ENCODE peak calls at places on chromosomes 4 and X, in nine cellular contexts. I, M, D, O, Y, H, K, T and L are unnamed samples.

GRCh38 chr4:89000844-89001360 is 56.1 kb downstream of the FAM13A start:
- DNase-seq in I (no peak), M (peak; percentile 77), D (no peak), O (peak; percentile 30), Y (no peak), H (no peak), K (no peak), T (peak; percentile 51), L (no peak)

GRCh38 chr4:185683896-185684295 is 128.1 kb downstream of the SORBS2 start:
- DNase-seq in I (no peak), M (no peak), D (no peak), O (no peak), Y (no peak), H (no peak), K (no peak), T (no peak), L (no peak)

GRCh38 chr4:53490965-53491622 is 100.2 kb downstream of the LNX1 start:
- DNase-seq in I (peak; percentile 53), M (peak; percentile 97), D (no peak), O (peak; percentile 82), Y (no peak), H (peak; percentile 45), K (no peak), T (peak; percentile 88), L (no peak)

GRCh38 chr4:2462218-2462991 is 6.5 kb upstream of the RNF4 start:
- DNase-seq in I (peak; percentile 85), M (peak; percentile 64), D (peak; percentile 91), O (peak; percentile 39), Y (peak; percentile 31), H (peak; percentile 90), K (peak; percentile 72), T (no peak), L (peak; percentile 54)

GRCh38 chr4:183602444-183603102 is 56.4 kb downstream of the RWDD4 start:
- DNase-seq in I (no peak), M (peak; percentile 49), D (no peak), O (no peak), Y (no peak), H (no peak), K (no peak), T (no peak), L (no peak)

GRCh38 chr4:174154455-174154854 is 129.0 kb downstream of the FBXO8 start:
- DNase-seq in I (no peak), M (peak; percentile 92), D (no peak), O (peak; percentile 35), Y (no peak), H (no peak), K (no peak), T (no peak), L (no peak)

GRCh38 chr4:80918004-80918403 is 112.5 kb upstream of the BMP3 start:
- DNase-seq in I (no peak), M (peak; percentile 37), D (no peak), O (peak; percentile 48), Y (no peak), H (no peak), K (no peak), T (no peak), L (no peak)

GRCh38 chrX:112961981-112962380 is 121.3 kb upstream of the AMOT start:
- DNase-seq in I (peak; percentile 73), M (no peak), D (no peak), O (no peak), Y (no peak), H (no peak), K (no peak), T (no peak), L (no peak)

GRCh38 chrX:150683536-150684146 is 9.6 kb upstream of the MTMR1 start:
- DNase-seq in I (peak; percentile 35), M (peak; percentile 51), D (no peak), O (peak; percentile 40), Y (no peak), H (peak; percentile 54), K (no peak), T (peak; percentile 20), L (no peak)

GRCh38 chr4:152011469-152011868 is 250.7 kb upstream of the GATB start:
- DNase-seq in I (no peak), M (no peak), D (no peak), O (no peak), Y (no peak), H (no peak), K (no peak), T (no peak), L (no peak)

GRCh38 chrX:13162772-13163171 is 118.4 kb upstream of the FAM9C start:
- DNase-seq in I (no peak), M (no peak), D (no peak), O (no peak), Y (no peak), H (no peak), K (no peak), T (no peak), L (no peak)

GRCh38 chr4:52780206-52780605 is 29.0 kb upstream of the ERVMER34-1 start:
- DNase-seq in I (no peak), M (peak; percentile 78), D (no peak), O (peak; percentile 51), Y (no peak), H (no peak), K (no peak), T (peak; percentile 6), L (no peak)

GRCh38 chr4:5746250-5746649 is 35.2 kb downstream of the EVC start:
- DNase-seq in I (no peak), M (no peak), D (no peak), O (no peak), Y (no peak), H (no peak), K (no peak), T (no peak), L (no peak)

GRCh38 chr4:113636877-113637276 is 124.7 kb downstream of the CAMK2D start:
- DNase-seq in I (no peak), M (peak; percentile 47), D (peak; percentile 75), O (peak; percentile 19), Y (no peak), H (no peak), K (no peak), T (no peak), L (no peak)

GRCh38 chr4:155809835-155810234 is 51.0 kb downstream of the GUCY1B1 start:
- DNase-seq in I (peak; percentile 74), M (peak; percentile 94), D (no peak), O (peak; percentile 83), Y (no peak), H (peak; percentile 39), K (no peak), T (peak; percentile 77), L (no peak)

GRCh38 chr4:151045907-151046306 is 30.8 kb upstream of the LRBA start:
- DNase-seq in I (peak; percentile 21), M (no peak), D (no peak), O (no peak), Y (no peak), H (peak; percentile 52), K (no peak), T (no peak), L (no peak)

GRCh38 chr4:6658635-6659075 is 18.2 kb downstream of the MRFAP1 start:
- DNase-seq in I (no peak), M (no peak), D (peak; percentile 88), O (no peak), Y (peak; percentile 19), H (no peak), K (no peak), T (no peak), L (no peak)

GRCh38 chr4:145871209-145871608 is 67.4 kb downstream of the ZNF827 start:
- DNase-seq in I (no peak), M (no peak), D (no peak), O (no peak), Y (no peak), H (no peak), K (no peak), T (no peak), L (no peak)

GRCh38 chr4:41839945-41840854 is 91.7 kb upstream of the PHOX2B start:
- DNase-seq in I (no peak), M (no peak), D (no peak), O (no peak), Y (no peak), H (peak; percentile 12), K (no peak), T (no peak), L (no peak)

GRCh38 chr4:188934320-188934975 is 795.2 kb downstream of the TRIML1 start:
- DNase-seq in I (no peak), M (peak; percentile 89), D (no peak), O (peak; percentile 82), Y (no peak), H (no peak), K (no peak), T (no peak), L (no peak)

GRCh38 chr4:179165862-179166261 is 1723.6 kb upstream of the AGA start:
- DNase-seq in I (no peak), M (no peak), D (no peak), O (no peak), Y (no peak), H (no peak), K (no peak), T (no peak), L (no peak)

GRCh38 chrX:40845331-40845911 is 110.1 kb upstream of the MED14 start:
- DNase-seq in I (peak; percentile 68), M (peak; percentile 91), D (no peak), O (peak; percentile 81), Y (no peak), H (no peak), K (no peak), T (peak; percentile 67), L (no peak)

GRCh38 chr4:4430492-4431195 is 43.7 kb downstream of the NSG1 start:
- DNase-seq in I (peak; percentile 70), M (peak; percentile 90), D (no peak), O (peak; percentile 98), Y (peak; percentile 32), H (peak; percentile 67), K (no peak), T (peak; percentile 80), L (no peak)
- TF ChIP-seq CTCF in I (peak; percentile 88), M (peak; percentile 90), D (peak; percentile 24), O (peak; percentile 88), Y (peak; percentile 72), H (peak; percentile 64), K (no peak), T (peak; percentile 87), L (peak; percentile 47)

GRCh38 chrX:148337873-148338272 is 162.5 kb upstream of the AFF2 start:
- DNase-seq in I (no peak), M (no peak), D (no peak), O (no peak), Y (no peak), H (no peak), K (no peak), T (no peak), L (no peak)

GRCh38 chrX:148333989-148334388 is 166.4 kb upstream of the AFF2 start:
- DNase-seq in I (no peak), M (no peak), D (no peak), O (no peak), Y (no peak), H (no peak), K (no peak), T (no peak), L (no peak)
- TF ChIP-seq CTCF in I (no peak), M (no peak), D (no peak), O (no peak), Y (no peak), H (no peak), K (no peak), T (no peak), L (no peak)

GRCh38 chr4:123856689-123857545 is 460.3 kb downstream of the SPRY1 start:
- DNase-seq in I (peak; percentile 75), M (peak; percentile 52), D (no peak), O (peak; percentile 38), Y (no peak), H (no peak), K (no peak), T (no peak), L (no peak)
- TF ChIP-seq CTCF in I (peak; percentile 12), M (peak; percentile 11), D (no peak), O (no peak), Y (no peak), H (no peak), K (no peak), T (no peak), L (no peak)

GRCh38 chr4:119692001-119692400 is 63.4 kb upstream of the PDE5A start:
- DNase-seq in I (no peak), M (peak; percentile 67), D (no peak), O (peak; percentile 35), Y (no peak), H (no peak), K (no peak), T (no peak), L (no peak)
- TF ChIP-seq CTCF in I (no peak), M (peak; percentile 40), D (no peak), O (peak; percentile 49), Y (no peak), H (no peak), K (no peak), T (no peak), L (no peak)